ENCODE peak calls at places on chromosomes 2 and 18, in five cellular contexts. C, A, G, B and M are unnamed samples. For H3K27me3, the result is how much of the 10 kb centered on the place peaks cover.

GRCh38 chr2:240513544-240514287 is 44.1 kb downstream of the ANKMY1 start:
- DNase-seq in C (peak), A (peak), G (peak), B (peak), M (peak)

GRCh38 chr2:64837925-64838641 is 151.1 kb upstream of the SLC1A4 start:
- DNase-seq in B (peak), C (no peak), A (no peak), G (no peak), M (no peak)

GRCh38 chr18:61998335-61998734 is 105.5 kb upstream of the RNF152 start:
- DNase-seq in B (no peak), C (no peak), G (no peak), A (no peak), M (no peak)

GRCh38 chr18:9839806-9840205 is 46.0 kb upstream of the TXNDC2 start:
- DNase-seq in B (no peak), C (no peak), A (no peak), G (no peak), M (no peak)

GRCh38 chr2:218781691-218782528 is at the start of gene CYP27A1:
- DNase-seq in G (peak), A (peak), C (peak), B (peak), M (peak)

GRCh38 chr2:165952600-165953210 is 871 bp downstream of the TTC21B start:
- DNase-seq in A (no peak), B (no peak), C (no peak), G (no peak), M (no peak)

GRCh38 chr18:56727399-56727798 is 76.2 kb downstream of the WDR7 start:
- DNase-seq in C (no peak), G (no peak), B (no peak), A (no peak), M (no peak)

GRCh38 chr2:45968946-45969584 is 317.6 kb downstream of the PRKCE start:
- DNase-seq in A (peak), B (no peak), G (no peak), C (no peak), M (peak)

GRCh38 chr18:47619771-47620170 is 310.7 kb downstream of the SMAD2 start:
- DNase-seq in G (no peak), B (no peak), A (no peak), C (no peak), M (no peak)

GRCh38 chr2:40043191-40043590 is 264.1 kb upstream of the THUMPD2 start:
- DNase-seq in C (no peak), A (no peak), B (no peak), G (no peak), M (no peak)

GRCh38 chr2:220553150-220553549 is 925.7 kb downstream of the SLC4A3 start:
- DNase-seq in G (no peak), B (no peak), A (no peak), C (no peak), M (no peak)

GRCh38 chr2:133229974-133230373 is 338.3 kb downstream of the NCKAP5 start:
- DNase-seq in C (no peak), G (no peak), A (no peak), B (no peak), M (no peak)

GRCh38 chr2:14583802-14584201 is 48.7 kb upstream of the LRATD1 start:
- DNase-seq in B (no peak), G (no peak), C (no peak), A (no peak), M (no peak)

GRCh38 chr2:236105955-236106607 is 62.1 kb downstream of the GBX2 start:
- DNase-seq in G (no peak), B (no peak), C (no peak), A (no peak), M (no peak)

GRCh38 chr18:48808476-48808875 is 142.3 kb downstream of the SMAD7 start:
- DNase-seq in G (no peak), A (no peak), C (no peak), B (no peak), M (no peak)

GRCh38 chr2:196291873-196292800 is 120.8 kb upstream of the STK17B start:
- DNase-seq in G (no peak), A (no peak), B (no peak), C (no peak), M (no peak)

GRCh38 chr2:124283090-124283489 is 258.0 kb downstream of the CNTNAP5 start:
- DNase-seq in B (no peak), C (peak), A (no peak), G (no peak), M (no peak)

GRCh38 chr2:236867441-236868260 is 218.0 kb upstream of the COPS8 start:
- DNase-seq in C (no peak), G (no peak), A (no peak), B (peak), M (no peak)

GRCh38 chr2:239297142-239298125 is 103.4 kb downstream of the HDAC4 start:
- DNase-seq in A (peak), B (no peak), G (no peak), C (no peak), M (no peak)
- H3K27me3 ChIP-seq in A (under half), B (under half), G (under half), C (under half), M (under half)

GRCh38 chr2:88932677-88933076 is 241.2 kb downstream of the RPIA start:
- DNase-seq in C (no peak), A (no peak), G (no peak), B (no peak), M (no peak)
- H3K27me3 ChIP-seq in C (under half), A (under half), G (under half), B (under half), M (under half)

GRCh38 chr2:222309361-222309760 is 10.6 kb upstream of the PAX3 start:
- DNase-seq in A (no peak), B (no peak), C (no peak), G (no peak), M (no peak)

GRCh38 chr2:222311978-222312738 is 13.4 kb upstream of the PAX3 start:
- DNase-seq in A (no peak), C (no peak), G (no peak), B (no peak), M (no peak)

GRCh38 chr2:222311321-222311977 is 12.7 kb upstream of the PAX3 start:
- DNase-seq in G (no peak), C (no peak), A (no peak), B (no peak), M (no peak)

GRCh38 chr2:222309766-222310165 is 11.0 kb upstream of the PAX3 start:
- DNase-seq in A (no peak), C (no peak), B (no peak), G (no peak), M (no peak)

DNA sequence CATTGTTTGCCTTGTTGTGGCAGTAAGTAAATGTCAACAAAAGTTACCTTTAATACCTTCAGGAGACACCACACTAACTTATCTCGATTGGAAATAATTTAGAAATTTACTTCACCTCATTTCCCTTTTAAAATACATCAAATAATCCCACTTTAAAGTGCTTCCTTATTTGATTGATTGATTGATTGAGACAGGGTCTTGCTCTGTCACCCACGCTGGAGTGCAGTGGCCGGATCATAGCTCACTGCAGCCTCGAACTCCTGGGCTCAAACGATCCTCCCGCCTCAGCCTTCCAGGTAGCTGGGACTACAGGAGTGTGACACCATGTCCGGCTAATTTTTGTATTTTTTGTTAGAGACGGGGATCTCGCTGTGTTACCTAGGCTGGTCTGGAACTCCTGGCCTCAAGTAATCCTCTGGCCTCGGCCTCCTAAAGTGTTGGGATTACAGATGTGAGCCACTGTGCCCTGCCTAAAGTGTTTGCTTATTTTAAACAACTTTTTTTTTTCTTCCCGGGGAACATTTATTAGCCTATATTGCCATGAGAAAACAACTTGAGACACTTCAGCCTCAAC is 12.0 kb upstream of the PAX3 start:
- DNase-seq in A (no peak), B (no peak), G (no peak), C (no peak), M (no peak)
- H3K27me3 ChIP-seq in A (half or more), B (half or more), G (under half), C (half or more), M (half or more)

GRCh38 chr2:104852161-104852689 is 1.7 kb upstream of the POU3F3 start:
- DNase-seq in G (no peak), B (no peak), C (no peak), A (no peak), M (no peak)
- H3K27me3 ChIP-seq in G (under half), B (half or more), C (half or more), A (half or more), M (under half)

GRCh38 chr2:26575836-26576564 is 65.2 kb downstream of the CIB4 start:
- DNase-seq in C (no peak), B (no peak), A (no peak), G (no peak), M (no peak)
- H3K27me3 ChIP-seq in C (under half), B (under half), A (under half), G (under half), M (under half)